ENCODE peak calls at places on chromosomes 2 and 18, in seven cellular contexts. O, L, T, R, U, Y and A are unnamed samples.
A peak's percentile ranks its signal among the peaks of the same experiment; 100 is the strongest.

GRCh38 chr2:12897181-12897580 is 180.4 kb downstream of the TRIB2 start:
- DNase-seq in O (no peak), Y (no peak), T (no peak), U (no peak), R (no peak), L (no peak), A (no peak)

GRCh38 chr2:190615555-190616200 is 33.2 kb upstream of the NAB1 start:
- DNase-seq in U (no peak), R (no peak), Y (no peak), L (no peak), T (no peak), O (no peak), A (no peak)

GRCh38 chr2:98009887-98010760 is 14.4 kb upstream of the TMEM131 start:
- DNase-seq in T (no peak), U (no peak), R (no peak), L (no peak), Y (no peak), O (no peak), A (no peak)

GRCh38 chr2:184597571-184597980 is 753 bp upstream of the ZNF804A start:
- DNase-seq in U (no peak), R (no peak), L (peak; percentile 78), Y (no peak), T (no peak), O (no peak), A (peak; percentile 57)

GRCh38 chr2:226334981-226335720 is 464.5 kb downstream of the IRS1 start:
- DNase-seq in R (no peak), O (no peak), T (no peak), U (peak; percentile 34), L (no peak), Y (no peak), A (peak; percentile 23)

GRCh38 chr2:237324446-237325236 is 89.3 kb downstream of the COL6A3 start:
- DNase-seq in R (no peak), T (no peak), Y (no peak), U (no peak), O (no peak), L (no peak), A (no peak)

GRCh38 chr2:188024811-188025210 is 266.9 kb upstream of the GULP1 start:
- DNase-seq in U (no peak), L (no peak), O (no peak), R (no peak), T (no peak), Y (no peak), A (no peak)

GRCh38 chr2:23508066-23508390 is 123.0 kb downstream of the KLHL29 start:
- DNase-seq in L (no peak), T (no peak), R (no peak), Y (no peak), U (no peak), O (no peak), A (no peak)

GRCh38 chr2:128606837-128607236 is 288.2 kb upstream of the HS6ST1 start:
- DNase-seq in O (no peak), T (no peak), L (peak; percentile 69), Y (no peak), R (no peak), U (no peak), A (no peak)

GRCh38 chr2:85769987-85770362 is 16.2 kb downstream of the ATOH8 start:
- DNase-seq in T (no peak), U (no peak), Y (no peak), L (no peak), R (no peak), O (no peak), A (no peak)

DNA sequence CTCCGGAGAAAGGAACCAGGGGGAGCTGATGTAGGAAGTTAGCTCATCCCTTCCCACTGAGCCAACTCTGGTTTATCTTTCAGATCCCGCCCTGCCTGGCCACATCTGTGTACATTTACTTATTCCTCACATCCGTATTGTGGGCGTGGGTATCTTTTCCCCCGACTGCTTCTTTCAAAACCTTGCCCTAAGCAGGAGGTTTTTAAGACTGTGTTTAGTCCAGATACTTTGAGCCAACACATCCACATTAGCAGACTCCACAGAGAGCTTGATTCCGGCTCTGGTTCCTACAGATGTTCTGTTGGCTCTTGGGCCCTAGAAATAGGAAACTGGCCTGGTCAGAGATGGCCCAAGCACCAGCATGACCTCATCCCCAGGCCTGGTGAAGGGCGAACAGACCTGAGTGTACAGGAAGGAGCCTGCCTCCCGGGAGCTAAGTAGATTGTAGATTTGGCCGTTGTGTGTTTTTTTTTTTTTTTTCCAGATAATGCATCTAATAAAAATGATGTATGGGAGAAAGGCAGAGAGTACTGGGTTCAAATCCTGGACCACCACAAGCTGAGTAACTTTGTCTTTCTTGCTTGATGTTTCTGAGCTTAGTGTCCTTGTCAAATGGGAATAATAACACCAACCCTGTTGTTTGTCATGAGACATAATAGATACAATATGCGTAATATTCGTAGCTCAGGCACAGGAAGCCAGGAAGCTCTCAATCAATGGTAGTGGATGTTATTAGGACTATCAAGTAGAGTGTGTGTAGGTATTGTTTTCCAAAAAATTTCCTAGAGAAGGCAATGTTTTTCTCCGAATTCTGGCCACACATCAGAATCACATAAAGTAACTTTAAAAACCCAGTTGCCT is 92.3 kb downstream of the PRKCE start:
- DNase-seq in T (no peak), Y (no peak), O (no peak), R (no peak), L (no peak), U (no peak), A (peak; percentile 91)
- H3K4me3 ChIP-seq in T (no peak overlapping the region), Y (no peak overlapping the region), O (no peak overlapping the region), R (no peak overlapping the region), L (no peak overlapping the region), U (no peak overlapping the region), A (no peak overlapping the region)

GRCh38 chr18:57426187-57426586 is 9.0 kb upstream of the ONECUT2 start:
- DNase-seq in O (no peak), R (no peak), Y (no peak), U (no peak), L (no peak), T (no peak), A (no peak)

GRCh38 chr18:57425096-57425495 is 10.1 kb upstream of the ONECUT2 start:
- DNase-seq in R (no peak), U (no peak), T (no peak), L (no peak), Y (no peak), O (no peak), A (no peak)

GRCh38 chr18:57428221-57429150 is 6.7 kb upstream of the ONECUT2 start:
- DNase-seq in O (no peak), T (peak; percentile 84), Y (no peak), L (peak; percentile 73), R (no peak), U (no peak), A (no peak)

GRCh38 chr18:57429607-57430165 is 5.5 kb upstream of the ONECUT2 start:
- DNase-seq in L (no peak), Y (no peak), T (no peak), O (no peak), R (no peak), U (no peak), A (no peak)

GRCh38 chr18:57427429-57428181 is 7.6 kb upstream of the ONECUT2 start:
- DNase-seq in L (peak; percentile 83), T (peak; percentile 78), Y (no peak), O (no peak), R (no peak), U (no peak), A (no peak)
- H3K9me3 ChIP-seq in L (no peaks in the 10 kb centered on the region), T (no peaks in the 10 kb centered on the region), Y (peaks cover 19% of the 10 kb centered on the region), O (no peaks in the 10 kb centered on the region), R (no peaks in the 10 kb centered on the region), U (no peaks in the 10 kb centered on the region), A (no peaks in the 10 kb centered on the region)

GRCh38 chr18:70359071-70359470 is 70.2 kb downstream of the SOCS6 start:
- DNase-seq in T (no peak), L (no peak), O (no peak), U (no peak), Y (no peak), R (no peak), A (no peak)
- H3K36me3 ChIP-seq in T (no peaks in the 10 kb centered on the region), L (no peaks in the 10 kb centered on the region), O (no peaks in the 10 kb centered on the region), U (no peaks in the 10 kb centered on the region), Y (no peaks in the 10 kb centered on the region), R (no peaks in the 10 kb centered on the region), A (no peaks in the 10 kb centered on the region)

GRCh38 chr2:224343226-224343625 is 58.7 kb downstream of the FAM124B start:
- DNase-seq in Y (no peak), O (no peak), R (no peak), L (no peak), U (no peak), T (no peak), A (no peak)
- H3K4me3 ChIP-seq in Y (no peak overlapping the region), O (no peak overlapping the region), R (no peak overlapping the region), L (no peak overlapping the region), U (no peak overlapping the region), T (no peak overlapping the region), A (no peak overlapping the region)

DNA sequence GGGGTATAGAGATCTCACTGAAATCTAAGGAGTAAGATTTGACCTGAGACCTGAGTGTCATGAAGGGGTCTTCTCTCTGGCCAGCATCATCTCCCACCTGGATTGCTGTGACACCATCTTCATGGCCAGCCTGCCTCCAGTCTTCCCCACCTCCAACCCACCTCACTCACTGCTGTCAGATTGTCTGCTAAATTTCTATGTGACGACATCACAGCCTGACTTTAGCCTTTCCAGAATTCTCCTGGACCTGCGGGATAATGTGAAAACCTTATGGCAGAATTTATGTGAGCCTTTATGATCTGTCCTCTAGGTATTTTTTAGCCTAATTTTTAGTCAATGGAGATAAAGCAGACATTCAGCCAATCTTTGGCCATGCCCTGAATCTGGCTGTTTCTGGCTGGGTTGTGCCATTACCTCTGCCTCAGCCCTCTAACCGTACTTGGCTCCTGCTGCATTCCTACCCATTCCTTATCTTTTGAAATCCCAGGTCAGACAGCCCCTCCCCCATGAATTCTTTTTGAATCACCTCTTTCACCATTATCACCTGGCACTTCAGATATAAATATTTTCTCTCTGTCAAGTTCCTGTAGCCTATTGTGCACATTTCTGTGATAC is 66.4 kb upstream of the MMADHC start:
- DNase-seq in L (no peak), T (no peak), R (peak; percentile 40), U (no peak), O (no peak), Y (no peak), A (no peak)
- H3K9me3 ChIP-seq in L (no peaks in the 10 kb centered on the region), T (no peaks in the 10 kb centered on the region), R (peaks cover 13% of the 10 kb centered on the region), U (peaks cover 14% of the 10 kb centered on the region), O (no peaks in the 10 kb centered on the region), Y (peaks cover 6% of the 10 kb centered on the region), A (no peaks in the 10 kb centered on the region)